ENCODE peak calls at places on chromosomes 7 and 10, in eight cellular contexts. H is heart right ventricle, D is dorsolateral prefrontal cortex, F is progenitor cell of endocrine pancreas, M is body of pancreas, Z is fibroblast of pulmonary artery, E is Panc1, J is left ventricle myocardium inferior. Q is an unnamed sample.

GRCh38 chr10:86851329-86852207 is 95.1 kb downstream of the BMPR1A start:
- DNase-seq in H (peak; percentile 32), D (no peak), F (no peak), M (no peak), Z (peak; percentile 81), E (no peak), J (no peak), Q (no peak)

GRCh38 chr7:20514364-20514763 is 101.1 kb upstream of the ABCB5 start:
- DNase-seq in H (peak; percentile 13), D (no peak), F (no peak), M (peak; percentile 47), Z (peak; percentile 72), E (no peak), J (peak; percentile 15), Q (no peak)

GRCh38 chr10:110459600-110459999 is 38.1 kb upstream of the DUSP5 start:
- DNase-seq in H (no peak), D (no peak), F (no peak), M (no peak), Z (no peak), E (no peak), J (no peak), Q (no peak)

GRCh38 chr7:34497153-34497777 is 160.8 kb upstream of the NPSR1 start:
- DNase-seq in H (no peak), D (no peak), F (no peak), M (no peak), Z (no peak), E (no peak), J (no peak), Q (peak; percentile 6)

GRCh38 chr10:113569576-113569975 is 16.7 kb downstream of the HABP2 start:
- DNase-seq in H (peak; percentile 31), D (no peak), F (no peak), M (no peak), Z (no peak), E (no peak), J (peak; percentile 35), Q (no peak)

GRCh38 chr10:24706479-24707118 is 17.1 kb downstream of the ARHGAP21 start:
- DNase-seq in H (peak; percentile 22), D (no peak), F (no peak), M (no peak), Z (peak; percentile 97), E (no peak), J (no peak), Q (no peak)

GRCh38 chr10:78377362-78377761 is 343.7 kb downstream of the RPS24 start:
- DNase-seq in H (no peak), D (no peak), F (no peak), M (no peak), Z (no peak), E (no peak), J (no peak), Q (no peak)

GRCh38 chr10:71423268-71423667 is 26.5 kb downstream of the CDH23 start:
- DNase-seq in H (no peak), D (no peak), F (no peak), M (no peak), Z (no peak), E (no peak), J (no peak), Q (no peak)

GRCh38 chr7:123485721-123486120 is 48.7 kb downstream of the IQUB start:
- DNase-seq in H (no peak), D (no peak), F (no peak), M (no peak), Z (no peak), E (no peak), J (no peak), Q (no peak)

GRCh38 chr7:94394058-94394398 is 667 bp upstream of the COL1A2 start:
- DNase-seq in H (peak; percentile 13), D (no peak), F (no peak), M (no peak), Z (no peak), E (no peak), J (peak; percentile 20), Q (no peak)

GRCh38 chr7:133545613-133546012 is 292.7 kb downstream of the EXOC4 start:
- DNase-seq in H (no peak), D (no peak), F (no peak), M (no peak), Z (peak; percentile 63), E (no peak), J (no peak), Q (no peak)

GRCh38 chr7:155920068-155920461 is 107.8 kb upstream of the SHH start:
- DNase-seq in H (no peak), D (no peak), F (no peak), M (no peak), Z (no peak), E (no peak), J (no peak), Q (no peak)

GRCh38 chr7:154973381-154973780 is 29.5 kb downstream of the PAXIP1 start:
- DNase-seq in H (no peak), D (no peak), F (no peak), M (no peak), Z (no peak), E (no peak), J (no peak), Q (no peak)

GRCh38 chr7:156065400-156065799 is 253.1 kb upstream of the SHH start:
- DNase-seq in H (no peak), D (no peak), F (no peak), M (no peak), Z (no peak), E (no peak), J (no peak), Q (no peak)

GRCh38 chr10:32112055-32112454 is 55.8 kb upstream of the KIF5B start:
- DNase-seq in H (no peak), D (no peak), F (no peak), M (no peak), Z (peak; percentile 62), E (no peak), J (no peak), Q (no peak)

GRCh38 chr10:75883081-75883480 is 451.7 kb downstream of the LRMDA start:
- DNase-seq in H (no peak), D (no peak), F (no peak), M (peak; percentile 15), Z (no peak), E (no peak), J (no peak), Q (no peak)

GRCh38 chr7:19362099-19362498 is 216.9 kb upstream of the FERD3L start:
- DNase-seq in H (no peak), D (no peak), F (no peak), M (no peak), Z (peak; percentile 38), E (no peak), J (no peak), Q (no peak)

GRCh38 chr10:125112697-125113494 is 47.5 kb downstream of the CTBP2 start:
- DNase-seq in H (no peak), D (no peak), F (no peak), M (no peak), Z (no peak), E (no peak), J (no peak), Q (no peak)

GRCh38 chr10:30391266-30391665 is 42.2 kb upstream of the MTPAP start:
- DNase-seq in H (no peak), D (no peak), F (no peak), M (no peak), Z (no peak), E (no peak), J (no peak), Q (no peak)

GRCh38 chr7:36037121-36037662 is 115.9 kb upstream of the EEPD1 start:
- DNase-seq in H (peak; percentile 82), D (no peak), F (no peak), M (peak; percentile 81), Z (peak; percentile 97), E (no peak), J (peak; percentile 50), Q (peak; percentile 9)

GRCh38 chr10:103921750-103922195 is 3.8 kb upstream of the STN1 start:
- DNase-seq in H (no peak), D (no peak), F (no peak), M (no peak), Z (peak; percentile 31), E (no peak), J (no peak), Q (peak; percentile 21)

GRCh38 chr10:35949820-35950219 is 307.7 kb upstream of the FZD8 start:
- DNase-seq in H (no peak), D (no peak), F (no peak), M (no peak), Z (no peak), E (no peak), J (no peak), Q (no peak)

GRCh38 chr7:46855851-46856250 is 726.1 kb downstream of the TNS3 start:
- DNase-seq in H (no peak), D (no peak), F (no peak), M (no peak), Z (no peak), E (no peak), J (no peak), Q (no peak)

GRCh38 chr10:18610517-18610916 is 40.9 kb downstream of the NSUN6 start:
- DNase-seq in H (no peak), D (no peak), F (no peak), M (no peak), Z (peak; percentile 90), E (peak; percentile 70), J (no peak), Q (no peak)

GRCh38 chr10:75685187-75685586 is 253.8 kb downstream of the LRMDA start:
- DNase-seq in H (no peak), D (no peak), F (no peak), M (no peak), Z (no peak), E (no peak), J (no peak), Q (no peak)

GRCh38 chr7:139109188-139109982 is at the start of gene ZC3HAV1:
- DNase-seq in H (peak; percentile 91), D (peak; percentile 33), F (peak; percentile 53), M (peak; percentile 81), Z (peak; percentile 89), E (peak; percentile 77), J (peak; percentile 88), Q (peak; percentile 43)
- TF ChIP-seq CTCF in H (no peak), D (peak; percentile 4), F (peak; percentile 41), M (peak; percentile 15), Z (no peak), E (no peak), J (peak; percentile 21), Q (peak; percentile 40)

GRCh38 chr7:52017802-52018679 is 701.4 kb upstream of the COBL start:
- DNase-seq in H (no peak), D (no peak), F (no peak), M (peak; percentile 23), Z (no peak), E (peak; percentile 30), J (no peak), Q (peak; percentile 37)
- TF ChIP-seq CTCF in H (no peak), D (peak; percentile 47), F (peak; percentile 65), M (no peak), Z (no peak), E (peak; percentile 76), J (peak; percentile 32), Q (peak; percentile 73)

GRCh38 chr10:102546606-102547310 is 43.0 kb downstream of the SUFU start:
- DNase-seq in H (no peak), D (no peak), F (no peak), M (no peak), Z (no peak), E (no peak), J (no peak), Q (no peak)
- TF ChIP-seq CTCF in H (no peak), D (no peak), F (no peak), M (no peak), Z (no peak), E (no peak), J (no peak), Q (no peak)

DNA sequence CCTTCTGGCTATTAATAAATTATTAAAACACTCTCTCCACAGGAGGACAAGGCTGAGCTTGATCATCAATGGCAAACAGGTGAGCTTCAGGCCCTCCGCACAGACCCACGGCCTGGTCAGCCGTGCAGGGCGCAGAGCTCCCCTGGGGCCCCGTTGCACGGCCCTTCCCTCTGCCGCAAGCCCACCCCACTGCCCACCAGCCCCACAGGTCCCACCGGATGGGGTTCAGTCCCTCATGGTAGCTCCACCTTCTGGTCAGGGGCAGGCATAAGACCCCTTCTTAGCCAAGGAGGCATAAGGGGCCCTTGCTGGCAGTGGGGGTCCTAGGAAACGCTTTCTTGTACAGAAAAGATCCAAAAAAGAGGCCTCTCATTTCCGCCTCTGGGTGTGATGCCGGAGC is 84.6 kb downstream of the MAD1L1 start:
- DNase-seq in H (no peak), D (no peak), F (no peak), M (no peak), Z (no peak), E (no peak), J (no peak), Q (no peak)
- TF ChIP-seq CTCF in H (no peak), D (no peak), F (peak; percentile 12), M (no peak), Z (peak; percentile 13), E (no peak), J (no peak), Q (no peak)